ENCODE peak calls at places on chromosomes 11 and 22, in five cellular contexts. E, W, T, Y and O are unnamed samples. For H3K4me1, the result is how much of the 10 kb centered on the place peaks cover.

GRCh38 chr22:39309881-39310714 is 9.3 kb downstream of the RPL3 start:
- DNase-seq in E (no peak), W (peak), T (no peak), Y (no peak), O (no peak)

GRCh38 chr11:12505183-12505582 is 127.8 kb downstream of the PARVA start:
- DNase-seq in E (peak), W (no peak), T (no peak), Y (no peak), O (no peak)

GRCh38 chr11:117950999-117951961 is 22.1 kb upstream of the TMPRSS13 start:
- DNase-seq in E (peak), W (no peak), T (no peak), Y (no peak), O (no peak)

GRCh38 chr11:11605181-11605580 is 16.6 kb downstream of the GALNT18 start:
- DNase-seq in E (peak), W (no peak), T (no peak), Y (no peak), O (no peak)

GRCh38 chr11:121383726-121384125 is 68.4 kb upstream of the SORL1 start:
- DNase-seq in E (no peak), W (peak), T (no peak), Y (no peak), O (no peak)

GRCh38 chr11:104549019-104549418 is 349.2 kb downstream of the CASP12 start:
- DNase-seq in E (no peak), W (no peak), T (no peak), Y (no peak), O (no peak)

GRCh38 chr11:33829430-33830141 is 55.3 kb upstream of the FBXO3 start:
- DNase-seq in E (no peak), W (peak), T (peak), Y (peak), O (peak)

GRCh38 chr11:17641792-17642350 is 77.5 kb upstream of the MYOD1 start:
- DNase-seq in E (no peak), W (no peak), T (no peak), Y (no peak), O (no peak)

GRCh38 chr22:44994399-44995281 is 15.2 kb downstream of the PHF21B start:
- DNase-seq in E (no peak), W (no peak), T (no peak), Y (no peak), O (no peak)

GRCh38 chr11:77203901-77204755 is 76.1 kb downstream of the MYO7A start:
- DNase-seq in E (no peak), W (no peak), T (no peak), Y (no peak), O (no peak)

GRCh38 chr22:19892249-19892879 is 37.7 kb upstream of the GNB1L start:
- DNase-seq in E (no peak), W (peak), T (no peak), Y (no peak), O (peak)
- H3K4me1 ChIP-seq in E (under half), W (under half), T (under half), Y (under half), O (under half)

DNA sequence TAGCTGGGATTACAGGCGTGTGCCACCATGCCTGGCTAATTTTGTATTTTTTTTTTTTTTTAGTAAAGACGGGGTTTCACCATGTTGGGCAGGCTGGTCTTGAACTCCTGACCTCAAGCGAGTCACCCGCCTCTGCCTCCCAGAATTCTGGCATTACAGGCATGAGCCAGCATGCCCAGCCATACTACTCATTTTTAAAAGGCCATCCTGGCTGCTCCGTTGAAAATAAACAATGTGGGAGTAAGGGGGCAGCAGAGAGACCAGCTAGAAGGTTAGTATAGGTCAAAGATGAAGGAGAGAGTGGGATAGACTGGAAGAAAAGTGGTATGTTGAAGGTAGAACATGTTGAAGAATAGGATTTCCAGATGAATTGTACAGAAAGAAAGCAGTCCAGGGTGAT is 17.6 kb upstream of the LIN7C start:
- DNase-seq in E (no peak), W (peak), T (no peak), Y (peak), O (peak)
- TF ChIP-seq CTCF in E (no peak), W (peak), T (no peak), Y (peak), O (peak)

GRCh38 chr11:20022363-20023081 is 137.8 kb downstream of the DBX1 start:
- DNase-seq in E (no peak), W (peak), T (no peak), Y (peak), O (peak)
- H3K4me3 ChIP-seq in E (no peak), W (no peak), T (no peak), Y (peak), O (peak)

GRCh38 chr11:62879554-62879953 is 1.1 kb upstream of the SLC3A2 start:
- DNase-seq in E (no peak), W (no peak), T (peak), Y (peak), O (no peak)
- H3K4me1 ChIP-seq in E (under half), W (under half), T (under half), Y (under half), O (under half)

GRCh38 chr11:75431533-75432525 is 1.2 kb downstream of the KLHL35 start:
- DNase-seq in E (no peak), W (no peak), T (peak), Y (peak), O (peak)
- TF ChIP-seq CTCF in E (no peak), W (no peak), T (no peak), Y (peak), O (peak)

GRCh38 chr11:67268036-67268683 is 1.9 kb downstream of the GRK2 start:
- DNase-seq in E (no peak), W (no peak), T (no peak), Y (no peak), O (no peak)
- H3K4me3 ChIP-seq in E (peak), W (no peak), T (peak), Y (peak), O (peak)

DNA sequence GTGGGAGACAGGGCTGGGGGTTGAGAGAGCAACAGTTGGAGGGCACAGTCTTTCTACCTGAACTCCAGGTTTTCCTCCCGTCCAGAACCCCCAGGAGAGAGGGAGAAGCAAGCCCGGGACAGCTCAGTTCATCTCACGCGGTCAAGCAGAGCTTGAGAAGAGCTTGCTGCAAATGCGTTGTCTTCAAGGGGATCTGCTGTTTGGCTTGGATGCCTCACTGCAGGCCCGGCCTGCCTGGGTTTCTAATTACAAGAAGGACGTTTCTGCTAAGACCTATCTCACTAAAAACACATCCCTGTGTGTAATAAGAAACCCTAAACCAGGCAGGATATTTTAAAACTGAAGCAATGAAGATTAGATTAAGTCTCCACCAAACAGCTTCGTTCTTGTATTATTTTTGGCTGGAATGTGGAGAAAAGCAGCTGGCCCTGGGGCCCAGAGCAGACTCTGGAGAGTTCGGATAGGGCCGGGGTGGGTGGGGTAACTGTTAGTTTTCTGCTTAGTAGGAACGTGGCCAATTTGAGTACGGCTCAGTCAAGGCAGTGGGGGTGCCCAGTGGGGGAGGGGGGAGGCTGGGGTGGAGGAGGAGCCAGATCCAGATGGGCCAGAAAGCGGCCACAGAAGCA is 6.0 kb downstream of the PKNOX2 start:
- DNase-seq in E (no peak), W (peak), T (peak), Y (peak), O (peak)
- H3K4me1 ChIP-seq in E (half or more), W (under half), T (half or more), Y (under half), O (under half)

GRCh38 chr22:19766506-19767426 is 6.2 kb downstream of the TBX1 start:
- DNase-seq in E (no peak), W (no peak), T (peak), Y (peak), O (peak)
- TF ChIP-seq CTCF in E (no peak), W (peak), T (no peak), Y (peak), O (peak)

GRCh38 chr22:47448231-47449035 is 686.0 kb downstream of the TBC1D22A start:
- DNase-seq in E (peak), W (no peak), T (no peak), Y (no peak), O (no peak)
- H3K4me3 ChIP-seq in E (no peak), W (no peak), T (no peak), Y (no peak), O (no peak)

GRCh38 chr11:64878223-64878493 is 263 bp downstream of the EHD1 start:
- DNase-seq in E (no peak), W (no peak), T (no peak), Y (no peak), O (no peak)
- H3K4me1 ChIP-seq in E (half or more), W (under half), T (under half), Y (under half), O (under half)